ENCODE peak calls at places on chromosome 6, in nine cellular contexts. B, R, N, W, G, M, D, F and P are unnamed samples.

GRCh38 chr6:83309344-83309743 is 116.2 kb downstream of the RWDD2A start:
- DNase-seq in N (no peak), F (no peak), W (no peak), D (no peak), B (no peak), R (no peak), G (no peak), M (no peak), P (no peak)

GRCh38 chr6:73394577-73395354 is at the start of gene DDX43:
- DNase-seq in F (peak; percentile 87), D (peak; percentile 39), N (peak; percentile 59), M (peak; percentile 69), G (peak; percentile 45), W (peak; percentile 80), R (peak; percentile 74), B (peak; percentile 72), P (no peak)

GRCh38 chr6:56450882-56451739 is 191.6 kb downstream of the DST start:
- DNase-seq in F (no peak), D (peak; percentile 29), N (no peak), B (peak; percentile 43), W (peak; percentile 83), R (peak; percentile 39), G (peak; percentile 15), M (peak; percentile 52), P (no peak)

GRCh38 chr6:586553-586952 is 70.3 kb downstream of the HUS1B start:
- DNase-seq in G (no peak), W (no peak), R (no peak), N (no peak), D (no peak), B (no peak), M (no peak), F (no peak), P (no peak)

GRCh38 chr6:16752206-16752867 is 8.9 kb downstream of the ATXN1 start:
- DNase-seq in W (no peak), G (no peak), F (no peak), N (no peak), M (no peak), D (no peak), B (peak; percentile 91), R (no peak), P (no peak)

GRCh38 chr6:1611322-1611571 is 1.5 kb downstream of the FOXC1 start:
- DNase-seq in W (no peak), F (no peak), G (no peak), R (no peak), D (no peak), N (no peak), M (no peak), B (peak; percentile 19), P (no peak)

GRCh38 chr6:167855825-167856425 is 29.2 kb downstream of the AFDN start:
- DNase-seq in M (no peak), B (peak; percentile 42), G (no peak), N (no peak), W (peak; percentile 73), R (no peak), F (no peak), D (no peak), P (no peak)

GRCh38 chr6:41257369-41258195 is 28.9 kb downstream of the TREM1 start:
- DNase-seq in F (no peak), W (peak; percentile 73), M (no peak), R (no peak), G (peak; percentile 24), D (no peak), B (peak; percentile 77), N (no peak), P (no peak)

GRCh38 chr6:21729431-21729830 is 135.9 kb downstream of the SOX4 start:
- DNase-seq in N (no peak), D (no peak), F (no peak), M (no peak), G (no peak), B (no peak), W (no peak), R (no peak), P (no peak)

GRCh38 chr6:119495230-119495683 is 145.7 kb upstream of the MAN1A1 start:
- DNase-seq in M (no peak), B (no peak), R (no peak), N (no peak), G (peak; percentile 46), W (peak; percentile 63), F (no peak), D (peak; percentile 15), P (no peak)

GRCh38 chr6:170516783-170517616 is 36.1 kb downstream of the PSMB1 start:
- DNase-seq in G (peak; percentile 41), R (peak; percentile 45), M (peak; percentile 42), N (no peak), D (peak; percentile 23), F (no peak), B (peak; percentile 59), W (no peak), P (peak; percentile 32)

GRCh38 chr6:105981002-105981887 is 104.9 kb upstream of the PRDM1 start:
- DNase-seq in R (no peak), N (no peak), D (no peak), B (no peak), F (no peak), G (peak; percentile 55), W (peak; percentile 56), M (no peak), P (no peak)

GRCh38 chr6:48894469-48894868 is 568.6 kb downstream of the MMUT start:
- DNase-seq in B (no peak), G (no peak), M (no peak), D (no peak), F (no peak), R (no peak), N (no peak), W (no peak), P (no peak)

GRCh38 chr6:7238900-7239589 is 74.0 kb downstream of the SSR1 start:
- DNase-seq in D (peak; percentile 90), N (peak; percentile 88), R (peak; percentile 87), M (peak; percentile 84), B (peak; percentile 66), F (peak; percentile 94), W (peak; percentile 91), G (peak; percentile 93), P (peak; percentile 78)

GRCh38 chr6:25898289-25898977 is 24.4 kb upstream of the SLC17A3 start:
- DNase-seq in W (no peak), N (no peak), G (no peak), F (no peak), D (no peak), R (no peak), B (no peak), M (no peak), P (no peak)

GRCh38 chr6:46269447-46270229 is 98.9 kb upstream of the ENPP5 start:
- DNase-seq in N (no peak), B (no peak), D (no peak), W (peak; percentile 74), G (no peak), M (peak; percentile 22), R (no peak), F (no peak), P (no peak)

GRCh38 chr6:118968416-118968815 is 33.5 kb upstream of the MCM9 start:
- DNase-seq in B (peak; percentile 44), W (no peak), G (no peak), R (no peak), F (no peak), N (no peak), D (no peak), M (no peak), P (no peak)

GRCh38 chr6:56387621-56388413 is 140.4 kb upstream of the COL21A1 start:
- DNase-seq in G (no peak), W (no peak), N (peak; percentile 63), F (no peak), M (no peak), B (no peak), R (peak; percentile 50), D (no peak), P (no peak)

DNA sequence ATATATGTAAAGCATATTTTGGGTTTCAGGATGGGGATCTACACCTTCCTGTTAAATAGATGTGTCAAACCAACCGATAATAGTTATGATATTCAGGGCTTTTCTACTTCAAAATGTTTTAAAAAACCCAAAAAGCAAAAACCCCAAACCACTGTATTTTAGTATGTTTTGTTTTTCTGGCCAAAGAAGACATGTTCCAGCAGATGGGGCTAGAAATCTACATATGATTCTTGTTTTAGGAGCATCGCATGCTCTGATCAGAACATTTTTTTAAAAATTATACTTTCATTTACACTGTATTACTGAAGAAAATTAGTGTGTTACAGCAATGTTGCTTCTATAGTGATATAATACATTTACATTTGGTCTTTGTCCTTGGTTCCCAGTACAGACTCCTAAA is 11.0 kb downstream of the RMND1 start:
- DNase-seq in R (no peak), W (no peak), G (no peak), M (no peak), N (no peak), D (no peak), F (no peak), B (peak; percentile 30), P (no peak)
- TF ChIP-seq CTCF in R (no peak), W (peak; percentile 25), G (peak; percentile 13), M (peak; percentile 67), N (no peak), D (peak; percentile 17), F (peak; percentile 48), B (no peak), P (peak; percentile 14)

DNA sequence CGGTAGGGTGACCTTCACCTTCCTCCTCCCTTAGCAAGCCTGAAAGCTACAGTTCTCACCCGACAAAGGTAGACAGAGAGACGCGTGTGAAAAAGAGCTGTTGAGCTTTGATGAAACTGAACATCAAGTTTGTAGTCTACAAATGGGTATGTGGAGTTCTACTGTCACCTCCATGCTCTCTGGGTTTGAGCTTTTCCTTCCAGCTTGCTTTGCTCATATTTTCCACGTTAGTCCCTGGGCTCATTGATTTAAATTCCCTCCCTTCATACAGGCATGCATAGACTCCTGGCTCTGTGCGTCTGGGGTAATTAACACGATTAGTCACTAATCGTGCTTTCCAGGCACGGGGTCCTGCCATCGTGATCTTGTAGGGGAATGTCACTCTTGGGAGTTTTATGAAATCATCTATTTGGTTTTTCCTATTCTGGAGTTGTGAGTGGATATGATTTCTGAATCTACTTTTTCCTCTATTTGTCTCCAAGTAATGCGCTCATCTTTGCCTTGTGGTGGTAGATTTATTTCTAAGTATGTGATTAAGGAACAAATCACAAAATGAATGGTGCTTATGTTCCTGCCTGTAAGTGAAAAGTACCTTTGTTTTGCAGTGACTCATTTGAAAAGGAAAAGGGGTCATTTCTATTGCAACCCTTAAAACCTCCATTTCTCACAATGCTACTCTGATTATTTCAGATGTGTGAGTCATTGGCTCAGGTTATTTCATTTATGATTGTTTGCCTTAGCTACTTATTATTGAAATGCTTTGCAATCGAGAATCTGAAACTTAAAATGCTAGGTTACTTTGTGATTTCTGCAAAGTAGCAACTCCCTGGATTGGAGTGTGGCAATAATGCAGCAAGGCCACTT is 154.6 kb downstream of the ZDHHC14 start:
- DNase-seq in G (no peak), R (no peak), B (peak; percentile 96), D (no peak), M (peak; percentile 52), W (no peak), F (no peak), N (no peak), P (peak; percentile 15)
- H3K4me1 ChIP-seq in G (peaks cover 7% of the 10 kb centered on the region), R (peaks cover 9% of the 10 kb centered on the region), B (peaks cover 42% of the 10 kb centered on the region), D (peaks cover 65% of the 10 kb centered on the region), M (no peaks in the 10 kb centered on the region), W (peaks cover 16% of the 10 kb centered on the region), F (peaks cover 26% of the 10 kb centered on the region), N (peaks cover 32% of the 10 kb centered on the region), P (peaks cover 17% of the 10 kb centered on the region)

GRCh38 chr6:163419413-163420314 is 5.1 kb downstream of the QKI start:
- DNase-seq in F (no peak), G (no peak), D (no peak), R (no peak), N (no peak), W (no peak), M (no peak), B (peak; percentile 66), P (no peak)
- H3K27ac ChIP-seq in F (peak overlapping the region; percentile 95), G (peak overlapping the region; percentile 44), D (peak overlapping the region; percentile 99), R (no peak overlapping the region), N (peak overlapping the region; percentile 43), W (peak overlapping the region; percentile 41), M (peak overlapping the region; percentile 100), B (peak overlapping the region; percentile 11), P (no peak overlapping the region)

GRCh38 chr6:127690092-127690491 is 113.1 kb downstream of the C6orf58 start:
- DNase-seq in D (no peak), N (no peak), W (no peak), F (no peak), B (peak; percentile 3), G (no peak), R (no peak), M (no peak), P (no peak)
- TF ChIP-seq CTCF in D (peak; percentile 16), N (no peak), W (peak; percentile 29), F (peak; percentile 17), B (peak; percentile 10), G (no peak), R (no peak), M (no peak), P (peak; percentile 47)